ENCODE peak calls at places on chromosome 2, in four cellular contexts. J, O, R and Y are unnamed samples.

GRCh38 chr2:126942427-126943203 is 43.9 kb downstream of the TEX51 start:
- DNase-seq in J (no peak), O (no peak), R (no peak), Y (no peak)

GRCh38 chr2:161239416-161240109 is 68.7 kb upstream of the PSMD14 start:
- DNase-seq in J (no peak), O (no peak), R (no peak), Y (no peak)

GRCh38 chr2:101754613-101755012 is 57.1 kb downstream of the MAP4K4 start:
- DNase-seq in J (peak; percentile 63), O (no peak), R (no peak), Y (no peak)

GRCh38 chr2:238703436-238703835 is 144.4 kb upstream of the TWIST2 start:
- DNase-seq in J (no peak), O (no peak), R (no peak), Y (no peak)

GRCh38 chr2:10520154-10520553 is 72.0 kb upstream of the ODC1 start:
- DNase-seq in J (no peak), O (no peak), R (no peak), Y (no peak)

GRCh38 chr2:58973831-58974281 is 732.7 kb upstream of the FANCL start:
- DNase-seq in J (no peak), O (no peak), R (no peak), Y (no peak)

GRCh38 chr2:172103471-172104292 is 982 bp upstream of the DLX2 start:
- DNase-seq in J (peak; percentile 86), O (peak; percentile 91), R (peak; percentile 39), Y (peak; percentile 86)

GRCh38 chr2:97871096-97871780 is 124.5 kb downstream of the TMEM131 start:
- DNase-seq in J (peak; percentile 79), O (no peak), R (no peak), Y (peak; percentile 8)

GRCh38 chr2:231707625-231708049 is 688 bp upstream of the PTMA start:
- DNase-seq in J (no peak), O (no peak), R (no peak), Y (peak; percentile 69)

GRCh38 chr2:202171246-202171833 is 67.1 kb downstream of the SUMO1 start:
- DNase-seq in J (no peak), O (no peak), R (no peak), Y (peak; percentile 21)

GRCh38 chr2:239234151-239234825 is 166.5 kb downstream of the HDAC4 start:
- DNase-seq in J (no peak), O (no peak), R (no peak), Y (no peak)

GRCh38 chr2:240836781-240837467 is 16.9 kb upstream of the KIF1A start:
- DNase-seq in J (peak; percentile 66), O (no peak), R (no peak), Y (no peak)

GRCh38 chr2:227774011-227774624 is 28.4 kb downstream of the SCYGR8 start:
- DNase-seq in J (no peak), O (no peak), R (no peak), Y (peak; percentile 22)

GRCh38 chr2:20593072-20594034 is 57.5 kb downstream of the HS1BP3 start:
- DNase-seq in J (peak; percentile 93), O (peak; percentile 87), R (no peak), Y (peak; percentile 73)

GRCh38 chr2:231661422-231662027 is 46.8 kb upstream of the PTMA start:
- DNase-seq in J (no peak), O (no peak), R (no peak), Y (no peak)

GRCh38 chr2:74552914-74553811 is 579 bp downstream of the LOXL3 start:
- DNase-seq in J (no peak), O (no peak), R (no peak), Y (no peak)

GRCh38 chr2:110847651-110848050 is 115.3 kb downstream of the ACOXL start:
- DNase-seq in J (no peak), O (no peak), R (no peak), Y (no peak)

GRCh38 chr2:132479140-132479539 is 62.5 kb downstream of the GPR39 start:
- DNase-seq in J (no peak), O (no peak), R (no peak), Y (no peak)

GRCh38 chr2:50492452-50492851 is 539.5 kb downstream of the NRXN1 start:
- DNase-seq in J (peak; percentile 65), O (peak; percentile 58), R (peak; percentile 5), Y (peak; percentile 56)

GRCh38 chr2:8448822-8449577 is 232.9 kb upstream of the ID2 start:
- DNase-seq in J (no peak), O (no peak), R (no peak), Y (no peak)

GRCh38 chr2:232511336-232511863 is 8.8 kb upstream of the PRSS56 start:
- DNase-seq in J (no peak), O (no peak), R (no peak), Y (no peak)

GRCh38 chr2:67268806-67269205 is 128.3 kb upstream of the ETAA1 start:
- DNase-seq in J (peak; percentile 88), O (no peak), R (no peak), Y (peak; percentile 13)

GRCh38 chr2:174785481-174785880 is 21.2 kb upstream of the CHRNA1 start:
- DNase-seq in J (peak; percentile 47), O (no peak), R (no peak), Y (no peak)

GRCh38 chr2:72813841-72814240 is 12.0 kb downstream of the EXOC6B start:
- DNase-seq in J (peak; percentile 52), O (no peak), R (no peak), Y (peak; percentile 50)

GRCh38 chr2:100807707-100808106 is 12.2 kb upstream of the NPAS2 start:
- DNase-seq in J (no peak), O (no peak), R (no peak), Y (no peak)

GRCh38 chr2:207188601-207189000 is 22.9 kb upstream of the KLF7 start:
- DNase-seq in J (peak; percentile 73), O (no peak), R (no peak), Y (peak; percentile 72)

GRCh38 chr2:241796209-241796608 is 12.8 kb upstream of the NEU4 start:
- DNase-seq in J (no peak), O (no peak), R (no peak), Y (no peak)

GRCh38 chr2:100887713-100888112 is 67.8 kb downstream of the NPAS2 start:
- DNase-seq in J (no peak), O (no peak), R (no peak), Y (no peak)

GRCh38 chr2:69151974-69152373 is 139.0 kb downstream of the ANTXR1 start:
- DNase-seq in J (no peak), O (no peak), R (no peak), Y (no peak)

GRCh38 chr2:85501244-85501643 is 37.7 kb upstream of the MAT2A start:
- DNase-seq in J (no peak), O (peak; percentile 45), R (no peak), Y (peak; percentile 23)

GRCh38 chr2:175742367-175742766 is 259.7 kb downstream of the LNPK start:
- DNase-seq in J (peak; percentile 55), O (no peak), R (no peak), Y (no peak)

GRCh38 chr2:203688798-203689197 is 17.6 kb upstream of the CD28 start:
- DNase-seq in J (peak; percentile 78), O (no peak), R (peak; percentile 68), Y (no peak)

GRCh38 chr2:42569116-42569711 is 782 bp downstream of the MTA3 start:
- DNase-seq in J (peak; percentile 12), O (peak; percentile 68), R (no peak), Y (peak; percentile 69)

GRCh38 chr2:42567389-42567788 is 1.0 kb upstream of the MTA3 start:
- DNase-seq in J (peak; percentile 81), O (no peak), R (no peak), Y (no peak)

GRCh38 chr2:42567806-42568429 is 514 bp upstream of the MTA3 start:
- DNase-seq in J (no peak), O (no peak), R (peak; percentile 48), Y (no peak)

GRCh38 chr2:42569883-42570282 is 1.5 kb downstream of the MTA3 start:
- DNase-seq in J (no peak), O (no peak), R (no peak), Y (peak; percentile 86)

DNA sequence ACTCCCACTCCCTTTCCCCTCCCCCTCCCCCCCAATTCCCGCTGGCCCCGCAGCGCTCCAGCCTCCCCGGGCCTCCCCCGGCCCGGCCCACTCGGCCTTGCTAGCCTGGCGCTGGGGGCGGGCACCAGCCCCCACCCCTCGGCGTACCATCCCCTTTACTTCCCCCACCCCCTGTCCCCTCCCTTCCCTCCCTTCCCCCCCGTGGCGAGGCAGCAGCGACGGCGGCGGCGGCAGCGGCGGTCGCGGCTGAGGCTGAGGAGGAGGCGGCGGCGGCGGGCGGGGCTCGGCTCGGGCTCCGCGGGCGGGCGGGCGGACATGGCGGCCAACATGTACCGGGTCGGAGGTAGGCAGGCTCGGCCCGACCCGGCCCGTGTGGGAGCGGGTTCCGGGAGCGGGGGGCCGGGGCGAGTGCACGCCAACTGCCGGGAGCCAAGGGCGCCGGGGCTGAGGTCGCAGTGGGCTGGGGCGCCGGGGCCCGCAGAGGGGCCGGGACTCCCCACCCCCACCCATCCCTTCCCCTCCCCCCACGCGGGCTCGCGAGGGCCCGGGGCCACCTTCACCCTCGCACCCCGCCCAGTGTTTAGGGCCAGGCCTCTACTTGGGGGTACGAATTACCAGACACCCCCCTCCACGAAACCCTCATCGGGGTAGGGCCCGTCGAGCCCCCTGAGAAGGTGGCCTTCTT is at the start of gene MTA3:
- DNase-seq in J (no peak), O (peak; percentile 89), R (no peak), Y (peak; percentile 37)
- TF ChIP-seq POLR2A in J (no peak), O (no peak), R (peak; percentile 63), Y (no peak)

GRCh38 chr2:224927671-224928173 is 114.5 kb downstream of the DOCK10 start:
- DNase-seq in J (peak; percentile 89), O (no peak), R (no peak), Y (peak; percentile 77)
- H3K4me2 ChIP-seq in J (peak overlapping the region; percentile 0), O (no peak overlapping the region), R (peak overlapping the region; percentile 4), Y (no peak overlapping the region)

DNA sequence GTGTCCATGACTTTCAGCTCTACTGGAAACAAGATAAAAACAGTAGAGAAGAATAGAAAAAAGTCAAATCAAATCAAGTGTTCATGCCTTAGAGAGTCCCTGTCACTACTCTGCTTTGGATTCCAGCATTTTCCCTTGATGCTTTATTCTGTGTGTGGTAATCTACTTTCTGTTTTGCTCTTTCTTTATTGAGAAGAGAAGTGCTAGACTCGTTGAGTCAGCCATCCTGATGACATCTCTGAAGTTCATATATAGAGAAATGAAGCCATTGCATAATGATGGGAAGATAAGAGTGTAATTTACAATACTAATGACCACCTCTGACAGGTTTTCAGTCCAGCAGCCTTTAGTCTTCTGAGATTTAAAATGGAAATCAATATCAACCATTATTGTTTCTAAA is 679.1 kb upstream of the ACVR2A start:
- DNase-seq in J (no peak), O (no peak), R (no peak), Y (no peak)
- TF ChIP-seq FOS in J (no peak), O (no peak), R (no peak), Y (no peak)

DNA sequence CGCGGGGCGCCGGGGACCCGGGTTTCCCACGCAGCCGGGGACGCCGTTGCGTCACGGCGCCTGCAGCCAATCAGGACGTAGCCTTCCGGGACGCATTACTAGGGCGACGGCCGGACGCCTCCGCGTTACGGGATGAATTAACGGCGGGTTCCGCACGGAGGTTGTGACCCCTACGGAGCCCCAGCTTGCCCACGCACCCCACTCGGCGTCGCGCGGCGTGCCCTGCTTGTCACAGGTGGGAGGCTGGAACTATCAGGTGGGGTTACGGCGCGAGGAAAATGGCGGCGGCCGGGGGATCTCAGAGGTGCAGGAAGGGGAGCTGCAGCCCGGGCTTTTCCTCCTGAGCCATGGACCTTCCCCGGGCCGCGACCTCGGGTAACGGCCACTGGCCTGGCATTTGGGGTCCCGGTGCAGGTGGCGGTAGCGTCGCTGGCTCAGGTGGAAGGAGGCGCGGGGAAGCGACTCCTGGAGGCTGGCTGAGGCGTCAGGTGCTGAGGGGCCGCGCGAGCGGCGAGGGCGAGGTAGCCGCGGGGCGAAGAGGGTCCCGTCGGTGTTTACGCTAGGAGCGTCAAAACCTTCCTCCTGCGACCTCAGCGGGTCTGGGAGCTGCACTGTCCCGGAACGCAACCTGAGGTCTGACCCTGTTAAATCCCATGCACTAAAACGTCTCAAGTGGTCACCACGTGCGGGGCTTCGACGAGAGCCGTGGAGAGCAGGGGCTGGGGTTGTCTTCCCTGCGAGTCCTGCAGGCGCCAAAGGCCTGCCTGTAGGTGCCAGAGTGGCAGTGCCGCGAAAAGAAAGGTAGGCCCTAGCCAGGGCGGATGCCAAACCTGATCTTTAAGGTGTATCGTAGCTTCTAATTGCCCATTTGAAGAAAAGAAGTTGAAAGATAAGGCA is at the start of gene LCLAT1:
- DNase-seq in J (peak; percentile 72), O (peak; percentile 95), R (peak; percentile 44), Y (peak; percentile 79)
- TF ChIP-seq POLR2A in J (no peak), O (peak; percentile 79), R (peak; percentile 84), Y (peak; percentile 18)